ENCODE peak calls at places on chromosomes 12 and 14, in ten cellular contexts. One of them, this sample, is unnamed.

GRCh38 chr14:106218189-106218588 is 691.8 kb downstream of the TMEM121 start:
- DNase-seq in heart right ventricle: no peak
- DNase-seq in fibroblast of gingiva: no peak
- DNase-seq in activated T-cell treated with anti-CD3 and anti-CD28 coated beads, Interleukin-2, amount 50 U/mL, for 72 hours: no peak
- DNase-seq in stomach: no peak
- DNase-seq in NCI-H1092 treated with DMSO at 0.1 percent for 48 hours: no peak
- DNase-seq in left cardiac atrium: no peak
- DNase-seq in dorsolateral prefrontal cortex: no peak
- DNase-seq in activated T-helper 1 cell treated with anti-CD3 and anti-CD28 coated beads, Interleukin-12 subunit alpha, Interleukin-12 subunit beta, Interleukin-2, Interleukin-4 antibody, amounts not matched to agents 30 ng/mL and 10 ng/mL and 1 ng/mL, durations not matched to agents 14 hours and 24 hours and 36 hours: no peak
- DNase-seq in GM13976: no peak
- DNase-seq in this sample: no peak

GRCh38 chr14:51962678-51963077 is 26.7 kb upstream of the RTRAF start:
- DNase-seq in heart right ventricle: no peak
- DNase-seq in fibroblast of gingiva: no peak
- DNase-seq in activated T-cell treated with anti-CD3 and anti-CD28 coated beads, Interleukin-2, amount 50 U/mL, for 72 hours: no peak
- DNase-seq in stomach: no peak
- DNase-seq in NCI-H1092 treated with DMSO at 0.1 percent for 48 hours: no peak
- DNase-seq in left cardiac atrium: no peak
- DNase-seq in dorsolateral prefrontal cortex: no peak
- DNase-seq in activated T-helper 1 cell treated with anti-CD3 and anti-CD28 coated beads, Interleukin-12 subunit alpha, Interleukin-12 subunit beta, Interleukin-2, Interleukin-4 antibody, amounts not matched to agents 30 ng/mL and 10 ng/mL and 1 ng/mL, durations not matched to agents 14 hours and 24 hours and 36 hours: no peak
- DNase-seq in GM13976: no peak
- DNase-seq in this sample: no peak

GRCh38 chr14:38910092-38910491 is 192.9 kb downstream of the SEC23A start:
- DNase-seq in heart right ventricle: no peak
- DNase-seq in fibroblast of gingiva: no peak
- DNase-seq in activated T-cell treated with anti-CD3 and anti-CD28 coated beads, Interleukin-2, amount 50 U/mL, for 72 hours: no peak
- DNase-seq in stomach: no peak
- DNase-seq in NCI-H1092 treated with DMSO at 0.1 percent for 48 hours: no peak
- DNase-seq in left cardiac atrium: no peak
- DNase-seq in dorsolateral prefrontal cortex: no peak
- DNase-seq in activated T-helper 1 cell treated with anti-CD3 and anti-CD28 coated beads, Interleukin-12 subunit alpha, Interleukin-12 subunit beta, Interleukin-2, Interleukin-4 antibody, amounts not matched to agents 30 ng/mL and 10 ng/mL and 1 ng/mL, durations not matched to agents 14 hours and 24 hours and 36 hours: no peak
- DNase-seq in GM13976: peak
- DNase-seq in this sample: no peak

GRCh38 chr12:51848843-51849735 is 571 bp upstream of the FIGNL2 start:
- DNase-seq in heart right ventricle: peak
- DNase-seq in fibroblast of gingiva: no peak
- DNase-seq in activated T-cell treated with anti-CD3 and anti-CD28 coated beads, Interleukin-2, amount 50 U/mL, for 72 hours: no peak
- DNase-seq in stomach: no peak
- DNase-seq in NCI-H1092 treated with DMSO at 0.1 percent for 48 hours: no peak
- DNase-seq in left cardiac atrium: no peak
- DNase-seq in dorsolateral prefrontal cortex: no peak
- DNase-seq in activated T-helper 1 cell treated with anti-CD3 and anti-CD28 coated beads, Interleukin-12 subunit alpha, Interleukin-12 subunit beta, Interleukin-2, Interleukin-4 antibody, amounts not matched to agents 30 ng/mL and 10 ng/mL and 1 ng/mL, durations not matched to agents 14 hours and 24 hours and 36 hours: no peak
- DNase-seq in GM13976: no peak
- DNase-seq in this sample: no peak

GRCh38 chr12:84696281-84696680 is 216.3 kb downstream of the SLC6A15 start:
- DNase-seq in heart right ventricle: no peak
- DNase-seq in fibroblast of gingiva: no peak
- DNase-seq in activated T-cell treated with anti-CD3 and anti-CD28 coated beads, Interleukin-2, amount 50 U/mL, for 72 hours: no peak
- DNase-seq in stomach: no peak
- DNase-seq in NCI-H1092 treated with DMSO at 0.1 percent for 48 hours: no peak
- DNase-seq in left cardiac atrium: no peak
- DNase-seq in dorsolateral prefrontal cortex: no peak
- DNase-seq in activated T-helper 1 cell treated with anti-CD3 and anti-CD28 coated beads, Interleukin-12 subunit alpha, Interleukin-12 subunit beta, Interleukin-2, Interleukin-4 antibody, amounts not matched to agents 30 ng/mL and 10 ng/mL and 1 ng/mL, durations not matched to agents 14 hours and 24 hours and 36 hours: no peak
- DNase-seq in GM13976: no peak
- DNase-seq in this sample: no peak

GRCh38 chr14:44896275-44897040 is 65.3 kb downstream of the KLHL28 start:
- DNase-seq in heart right ventricle: no peak
- DNase-seq in fibroblast of gingiva: no peak
- DNase-seq in activated T-cell treated with anti-CD3 and anti-CD28 coated beads, Interleukin-2, amount 50 U/mL, for 72 hours: no peak
- DNase-seq in stomach: no peak
- DNase-seq in NCI-H1092 treated with DMSO at 0.1 percent for 48 hours: no peak
- DNase-seq in left cardiac atrium: no peak
- DNase-seq in dorsolateral prefrontal cortex: no peak
- DNase-seq in activated T-helper 1 cell treated with anti-CD3 and anti-CD28 coated beads, Interleukin-12 subunit alpha, Interleukin-12 subunit beta, Interleukin-2, Interleukin-4 antibody, amounts not matched to agents 30 ng/mL and 10 ng/mL and 1 ng/mL, durations not matched to agents 14 hours and 24 hours and 36 hours: no peak
- DNase-seq in GM13976: no peak
- DNase-seq in this sample: no peak

GRCh38 chr12:52798003-52798670 is 2.2 kb upstream of the KRT3 start:
- DNase-seq in heart right ventricle: no peak
- DNase-seq in fibroblast of gingiva: no peak
- DNase-seq in activated T-cell treated with anti-CD3 and anti-CD28 coated beads, Interleukin-2, amount 50 U/mL, for 72 hours: no peak
- DNase-seq in stomach: no peak
- DNase-seq in NCI-H1092 treated with DMSO at 0.1 percent for 48 hours: no peak
- DNase-seq in left cardiac atrium: no peak
- DNase-seq in dorsolateral prefrontal cortex: no peak
- DNase-seq in activated T-helper 1 cell treated with anti-CD3 and anti-CD28 coated beads, Interleukin-12 subunit alpha, Interleukin-12 subunit beta, Interleukin-2, Interleukin-4 antibody, amounts not matched to agents 30 ng/mL and 10 ng/mL and 1 ng/mL, durations not matched to agents 14 hours and 24 hours and 36 hours: no peak
- DNase-seq in GM13976: no peak
- DNase-seq in this sample: no peak

GRCh38 chr12:106342397-106343212 is 14.9 kb upstream of the POLR3B start:
- DNase-seq in heart right ventricle: peak
- DNase-seq in fibroblast of gingiva: peak
- DNase-seq in activated T-cell treated with anti-CD3 and anti-CD28 coated beads, Interleukin-2, amount 50 U/mL, for 72 hours: no peak
- DNase-seq in stomach: peak
- DNase-seq in NCI-H1092 treated with DMSO at 0.1 percent for 48 hours: no peak
- DNase-seq in left cardiac atrium: peak
- DNase-seq in dorsolateral prefrontal cortex: no peak
- DNase-seq in activated T-helper 1 cell treated with anti-CD3 and anti-CD28 coated beads, Interleukin-12 subunit alpha, Interleukin-12 subunit beta, Interleukin-2, Interleukin-4 antibody, amounts not matched to agents 30 ng/mL and 10 ng/mL and 1 ng/mL, durations not matched to agents 14 hours and 24 hours and 36 hours: no peak
- DNase-seq in GM13976: no peak
- DNase-seq in this sample: no peak

GRCh38 chr12:28941248-28941647 is 207.8 kb upstream of the FAR2 start:
- DNase-seq in heart right ventricle: no peak
- DNase-seq in fibroblast of gingiva: no peak
- DNase-seq in activated T-cell treated with anti-CD3 and anti-CD28 coated beads, Interleukin-2, amount 50 U/mL, for 72 hours: no peak
- DNase-seq in stomach: no peak
- DNase-seq in NCI-H1092 treated with DMSO at 0.1 percent for 48 hours: no peak
- DNase-seq in left cardiac atrium: no peak
- DNase-seq in dorsolateral prefrontal cortex: no peak
- DNase-seq in activated T-helper 1 cell treated with anti-CD3 and anti-CD28 coated beads, Interleukin-12 subunit alpha, Interleukin-12 subunit beta, Interleukin-2, Interleukin-4 antibody, amounts not matched to agents 30 ng/mL and 10 ng/mL and 1 ng/mL, durations not matched to agents 14 hours and 24 hours and 36 hours: no peak
- DNase-seq in GM13976: no peak
- DNase-seq in this sample: no peak

GRCh38 chr12:49671051-49671765 is 36.0 kb downstream of the FMNL3 start:
- DNase-seq in heart right ventricle: no peak
- DNase-seq in fibroblast of gingiva: no peak
- DNase-seq in activated T-cell treated with anti-CD3 and anti-CD28 coated beads, Interleukin-2, amount 50 U/mL, for 72 hours: peak
- DNase-seq in stomach: peak
- DNase-seq in NCI-H1092 treated with DMSO at 0.1 percent for 48 hours: no peak
- DNase-seq in left cardiac atrium: no peak
- DNase-seq in dorsolateral prefrontal cortex: no peak
- DNase-seq in activated T-helper 1 cell treated with anti-CD3 and anti-CD28 coated beads, Interleukin-12 subunit alpha, Interleukin-12 subunit beta, Interleukin-2, Interleukin-4 antibody, amounts not matched to agents 30 ng/mL and 10 ng/mL and 1 ng/mL, durations not matched to agents 14 hours and 24 hours and 36 hours: peak
- DNase-seq in GM13976: no peak
- DNase-seq in this sample: no peak